ENCODE peak calls at places on chromosome 20, in four cellular contexts. F is head of caudate nucleus, H is prostate gland, W is T1000. J is an unnamed sample.

GRCh38 chr20:53947501-53948195 is 122.7 kb downstream of the BCAS1 start:
- DNase-seq in F (no peak), H (no peak), W (no peak), J (no peak)

GRCh38 chr20:22700387-22700786 is 116.0 kb upstream of the FOXA2 start:
- DNase-seq in F (no peak), H (no peak), W (no peak), J (peak; percentile 38)

GRCh38 chr20:25197173-25197869 is 1.8 kb downstream of the ENTPD6 start:
- DNase-seq in F (no peak), H (no peak), W (no peak), J (no peak)

GRCh38 chr20:32231847-32232246 is 24.2 kb downstream of the POFUT1 start:
- DNase-seq in F (no peak), H (no peak), W (no peak), J (no peak)

GRCh38 chr20:37294262-37294981 is 5.0 kb downstream of the MANBAL start:
- DNase-seq in F (no peak), H (no peak), W (no peak), J (no peak)

GRCh38 chr20:1119128-1119505 is 715 bp downstream of the PSMF1 start:
- DNase-seq in F (no peak), H (no peak), W (no peak), J (no peak)

GRCh38 chr20:62427172-62428007 is at the start of gene RBBP8NL:
- DNase-seq in F (no peak), H (peak; percentile 96), W (no peak), J (no peak)

GRCh38 chr20:61444637-61445036 is 192.6 kb downstream of the CDH4 start:
- DNase-seq in F (no peak), H (no peak), W (no peak), J (no peak)

GRCh38 chr20:8435251-8436035 is 303.4 kb downstream of the PLCB1 start:
- DNase-seq in F (no peak), H (no peak), W (no peak), J (no peak)

GRCh38 chr20:33644313-33645071 is 17.6 kb upstream of the C20orf144 start:
- DNase-seq in F (no peak), H (no peak), W (no peak), J (no peak)

GRCh38 chr20:20037960-20038359 is 14.3 kb downstream of the CRNKL1 start:
- DNase-seq in F (no peak), H (no peak), W (no peak), J (no peak)

GRCh38 chr20:2467412-2467811 is 3.2 kb downstream of the SNRPB start:
- DNase-seq in F (no peak), H (no peak), W (no peak), J (no peak)

GRCh38 chr20:13525225-13525940 is 113.3 kb downstream of the TASP1 start:
- DNase-seq in F (no peak), H (no peak), W (peak; percentile 51), J (no peak)

GRCh38 chr20:11274137-11274536 is 600.3 kb upstream of the JAG1 start:
- DNase-seq in F (peak; percentile 13), H (peak; percentile 54), W (no peak), J (peak; percentile 75)

GRCh38 chr20:36585410-36586125 is 12.2 kb downstream of the TGIF2 start:
- DNase-seq in F (no peak), H (no peak), W (peak; percentile 82), J (no peak)

GRCh38 chr20:57947421-57948176 is 237.8 kb upstream of the PMEPA1 start:
- DNase-seq in F (no peak), H (no peak), W (peak; percentile 61), J (no peak)

J was measured in cerebellum.